ENCODE peak calls at places on chromosomes 2 and 18, in nine cellular contexts. One of them, this sample, is unnamed.

GRCh38 chr2:100321181-100321880 is 970 bp downstream of the LONRF2 start:
- DNase-seq in testis: peak
- DNase-seq in pulmonary artery endothelial cell: no peak
- DNase-seq in T1000: no peak
- DNase-seq in A673: peak
- DNase-seq in activated CD4-positive, alpha-beta T cell treated with anti-CD3 and anti-CD28 coated beads for 48 hours: peak
- DNase-seq in esophagus squamous epithelium: no peak
- DNase-seq in H54: peak
- DNase-seq in fibroblast of the conjunctiva: no peak
- DNase-seq in this sample: no peak

GRCh38 chr18:54671291-54671881 is 80.3 kb downstream of the DYNAP start:
- DNase-seq in fibroblast of the conjunctiva: peak
- DNase-seq in H54: no peak
- DNase-seq in T1000: no peak
- DNase-seq in A673: peak
- DNase-seq in pulmonary artery endothelial cell: no peak
- DNase-seq in activated CD4-positive, alpha-beta T cell treated with anti-CD3 and anti-CD28 coated beads for 48 hours: no peak
- DNase-seq in testis: no peak
- DNase-seq in esophagus squamous epithelium: no peak
- DNase-seq in this sample: peak

GRCh38 chr2:196268538-196269338 is 97.4 kb upstream of the STK17B start:
- DNase-seq in fibroblast of the conjunctiva: no peak
- DNase-seq in testis: no peak
- DNase-seq in A673: no peak
- DNase-seq in T1000: peak
- DNase-seq in pulmonary artery endothelial cell: no peak
- DNase-seq in esophagus squamous epithelium: no peak
- DNase-seq in activated CD4-positive, alpha-beta T cell treated with anti-CD3 and anti-CD28 coated beads for 48 hours: peak
- DNase-seq in H54: no peak
- DNase-seq in this sample: peak

GRCh38 chr18:46649071-46649862 is 7.8 kb downstream of the LOXHD1 start:
- DNase-seq in H54: no peak
- DNase-seq in esophagus squamous epithelium: no peak
- DNase-seq in testis: no peak
- DNase-seq in activated CD4-positive, alpha-beta T cell treated with anti-CD3 and anti-CD28 coated beads for 48 hours: no peak
- DNase-seq in fibroblast of the conjunctiva: no peak
- DNase-seq in T1000: no peak
- DNase-seq in pulmonary artery endothelial cell: no peak
- DNase-seq in A673: no peak
- DNase-seq in this sample: no peak

GRCh38 chr18:75075016-75075305 is 134.0 kb downstream of the PTGR3 start:
- DNase-seq in activated CD4-positive, alpha-beta T cell treated with anti-CD3 and anti-CD28 coated beads for 48 hours: no peak
- DNase-seq in testis: no peak
- DNase-seq in A673: no peak
- DNase-seq in fibroblast of the conjunctiva: no peak
- DNase-seq in T1000: no peak
- DNase-seq in pulmonary artery endothelial cell: no peak
- DNase-seq in H54: no peak
- DNase-seq in esophagus squamous epithelium: no peak
- DNase-seq in this sample: no peak

GRCh38 chr2:44798139-44798659 is 143.3 kb upstream of the SIX3 start:
- DNase-seq in H54: no peak
- DNase-seq in pulmonary artery endothelial cell: no peak
- DNase-seq in A673: no peak
- DNase-seq in T1000: no peak
- DNase-seq in activated CD4-positive, alpha-beta T cell treated with anti-CD3 and anti-CD28 coated beads for 48 hours: no peak
- DNase-seq in fibroblast of the conjunctiva: no peak
- DNase-seq in esophagus squamous epithelium: no peak
- DNase-seq in testis: no peak
- DNase-seq in this sample: no peak

GRCh38 chr2:55428258-55428657 is 8.6 kb upstream of the CCDC88A start:
- DNase-seq in esophagus squamous epithelium: no peak
- DNase-seq in fibroblast of the conjunctiva: no peak
- DNase-seq in H54: no peak
- DNase-seq in A673: no peak
- DNase-seq in T1000: no peak
- DNase-seq in testis: no peak
- DNase-seq in pulmonary artery endothelial cell: no peak
- DNase-seq in activated CD4-positive, alpha-beta T cell treated with anti-CD3 and anti-CD28 coated beads for 48 hours: no peak
- DNase-seq in this sample: no peak

GRCh38 chr2:6412533-6413085 is 453.1 kb downstream of the CMPK2 start:
- DNase-seq in testis: no peak
- DNase-seq in fibroblast of the conjunctiva: no peak
- DNase-seq in pulmonary artery endothelial cell: no peak
- DNase-seq in activated CD4-positive, alpha-beta T cell treated with anti-CD3 and anti-CD28 coated beads for 48 hours: no peak
- DNase-seq in T1000: no peak
- DNase-seq in H54: no peak
- DNase-seq in A673: no peak
- DNase-seq in esophagus squamous epithelium: no peak
- DNase-seq in this sample: no peak

GRCh38 chr2:178924817-178925216 is 117.6 kb upstream of the TTN start:
- DNase-seq in A673: no peak
- DNase-seq in fibroblast of the conjunctiva: no peak
- DNase-seq in H54: no peak
- DNase-seq in esophagus squamous epithelium: no peak
- DNase-seq in activated CD4-positive, alpha-beta T cell treated with anti-CD3 and anti-CD28 coated beads for 48 hours: no peak
- DNase-seq in testis: no peak
- DNase-seq in T1000: no peak
- DNase-seq in pulmonary artery endothelial cell: no peak
- DNase-seq in this sample: no peak